ENCODE peak calls at places on chromosome 19, in seven cellular contexts. One of them, this sample, is unnamed.

GRCh38 chr19:30778961-30779690 is 406.9 kb downstream of the ZNF536 start:
- DNase-seq in ascending aorta: no peak
- DNase-seq in testis: no peak
- DNase-seq in Panc1: no peak
- DNase-seq in effector memory CD4-positive, alpha-beta T cell: no peak
- DNase-seq in upper lobe of right lung: no peak
- DNase-seq in heart right ventricle: no peak
- DNase-seq in this sample: no peak

GRCh38 chr19:17873661-17874422 is 2.1 kb downstream of the SLC5A5 start:
- DNase-seq in effector memory CD4-positive, alpha-beta T cell: peak; percentile 45
- DNase-seq in ascending aorta: no peak
- DNase-seq in Panc1: no peak
- DNase-seq in testis: peak; percentile 60
- DNase-seq in upper lobe of right lung: peak; percentile 77
- DNase-seq in heart right ventricle: no peak
- DNase-seq in this sample: no peak

GRCh38 chr19:53944933-53945332 is 17.8 kb upstream of the CACNG8 start:
- DNase-seq in ascending aorta: no peak
- DNase-seq in heart right ventricle: no peak
- DNase-seq in testis: no peak
- DNase-seq in Panc1: no peak
- DNase-seq in effector memory CD4-positive, alpha-beta T cell: no peak
- DNase-seq in upper lobe of right lung: no peak
- DNase-seq in this sample: no peak

GRCh38 chr19:47512948-47513319 is 1.9 kb downstream of the NAPA start:
- DNase-seq in ascending aorta: no peak
- DNase-seq in effector memory CD4-positive, alpha-beta T cell: no peak
- DNase-seq in testis: no peak
- DNase-seq in heart right ventricle: no peak
- DNase-seq in Panc1: no peak
- DNase-seq in upper lobe of right lung: no peak
- DNase-seq in this sample: no peak

GRCh38 chr19:681638-682037 is 5.4 kb downstream of the FSTL3 start:
- DNase-seq in upper lobe of right lung: no peak
- DNase-seq in ascending aorta: no peak
- DNase-seq in Panc1: no peak
- DNase-seq in effector memory CD4-positive, alpha-beta T cell: no peak
- DNase-seq in heart right ventricle: no peak
- DNase-seq in testis: no peak
- DNase-seq in this sample: no peak

GRCh38 chr19:46016426-46017094 is 6.3 kb downstream of the PGLYRP1 start:
- DNase-seq in ascending aorta: peak; percentile 83
- DNase-seq in effector memory CD4-positive, alpha-beta T cell: peak; percentile 65
- DNase-seq in heart right ventricle: peak; percentile 84
- DNase-seq in upper lobe of right lung: peak; percentile 91
- DNase-seq in testis: peak; percentile 85
- DNase-seq in Panc1: no peak
- DNase-seq in this sample: peak; percentile 80

GRCh38 chr19:53076984-53077383 is 26.2 kb downstream of the ZNF160 start:
- DNase-seq in ascending aorta: no peak
- DNase-seq in Panc1: no peak
- DNase-seq in upper lobe of right lung: no peak
- DNase-seq in testis: peak; percentile 78
- DNase-seq in effector memory CD4-positive, alpha-beta T cell: no peak
- DNase-seq in heart right ventricle: peak; percentile 55
- DNase-seq in this sample: peak; percentile 78

GRCh38 chr19:6663236-6664187 is 6.4 kb downstream of the TNFSF14 start:
- DNase-seq in upper lobe of right lung: no peak
- DNase-seq in Panc1: no peak
- DNase-seq in ascending aorta: no peak
- DNase-seq in testis: no peak
- DNase-seq in heart right ventricle: no peak
- DNase-seq in effector memory CD4-positive, alpha-beta T cell: peak; percentile 35
- DNase-seq in this sample: no peak

GRCh38 chr19:53553159-53553558 is 15.2 kb downstream of the ZNF331 start:
- DNase-seq in testis: no peak
- DNase-seq in effector memory CD4-positive, alpha-beta T cell: no peak
- DNase-seq in Panc1: no peak
- DNase-seq in heart right ventricle: no peak
- DNase-seq in upper lobe of right lung: no peak
- DNase-seq in ascending aorta: no peak
- DNase-seq in this sample: no peak

GRCh38 chr19:5090780-5091575 is 122.1 kb downstream of the KDM4B start:
- DNase-seq in heart right ventricle: peak; percentile 54
- DNase-seq in testis: peak; percentile 74
- DNase-seq in upper lobe of right lung: no peak
- DNase-seq in effector memory CD4-positive, alpha-beta T cell: no peak
- DNase-seq in Panc1: no peak
- DNase-seq in ascending aorta: peak; percentile 73
- DNase-seq in this sample: peak; percentile 67

GRCh38 chr19:41993612-41994483 is at the start of gene ATP1A3:
- DNase-seq in testis: peak; percentile 71
- DNase-seq in ascending aorta: no peak
- DNase-seq in heart right ventricle: peak; percentile 74
- DNase-seq in Panc1: no peak
- DNase-seq in upper lobe of right lung: no peak
- DNase-seq in effector memory CD4-positive, alpha-beta T cell: peak; percentile 44
- DNase-seq in this sample: peak; percentile 84

GRCh38 chr19:44367024-44367423 is 10.5 kb upstream of the ZNF112 start:
- DNase-seq in ascending aorta: no peak
- DNase-seq in effector memory CD4-positive, alpha-beta T cell: no peak
- DNase-seq in heart right ventricle: no peak
- DNase-seq in upper lobe of right lung: no peak
- DNase-seq in Panc1: no peak
- DNase-seq in testis: peak; percentile 76
- DNase-seq in this sample: no peak

GRCh38 chr19:56253737-56254136 is 18.8 kb upstream of the EDDM13 start:
- DNase-seq in effector memory CD4-positive, alpha-beta T cell: no peak
- DNase-seq in ascending aorta: no peak
- DNase-seq in Panc1: peak; percentile 18
- DNase-seq in testis: no peak
- DNase-seq in heart right ventricle: no peak
- DNase-seq in upper lobe of right lung: no peak
- DNase-seq in this sample: no peak

GRCh38 chr19:40798997-40799557 is at the start of gene EGLN2:
- DNase-seq in testis: no peak
- DNase-seq in Panc1: no peak
- DNase-seq in upper lobe of right lung: no peak
- DNase-seq in heart right ventricle: no peak
- DNase-seq in effector memory CD4-positive, alpha-beta T cell: no peak
- DNase-seq in ascending aorta: no peak
- DNase-seq in this sample: no peak

GRCh38 chr19:35213678-35214632 is 14.6 kb downstream of the FAM187B start:
- DNase-seq in ascending aorta: peak; percentile 86
- DNase-seq in effector memory CD4-positive, alpha-beta T cell: peak; percentile 72
- DNase-seq in heart right ventricle: no peak
- DNase-seq in upper lobe of right lung: peak; percentile 72
- DNase-seq in testis: peak; percentile 89
- DNase-seq in Panc1: peak; percentile 85
- DNase-seq in this sample: peak; percentile 67

GRCh38 chr19:35214766-35215422 is 13.6 kb downstream of the FAM187B start:
- DNase-seq in Panc1: no peak
- DNase-seq in ascending aorta: peak; percentile 19
- DNase-seq in heart right ventricle: no peak
- DNase-seq in upper lobe of right lung: no peak
- DNase-seq in testis: no peak
- DNase-seq in effector memory CD4-positive, alpha-beta T cell: no peak
- DNase-seq in this sample: no peak

GRCh38 chr19:35216026-35216832 is 12.3 kb downstream of the FAM187B start:
- DNase-seq in heart right ventricle: no peak
- DNase-seq in ascending aorta: no peak
- DNase-seq in testis: no peak
- DNase-seq in upper lobe of right lung: peak; percentile 43
- DNase-seq in effector memory CD4-positive, alpha-beta T cell: no peak
- DNase-seq in Panc1: no peak
- DNase-seq in this sample: no peak

GRCh38 chr19:35219008-35219407 is 9.5 kb downstream of the FAM187B start:
- DNase-seq in heart right ventricle: no peak
- DNase-seq in testis: no peak
- DNase-seq in ascending aorta: no peak
- DNase-seq in Panc1: no peak
- DNase-seq in upper lobe of right lung: no peak
- DNase-seq in effector memory CD4-positive, alpha-beta T cell: no peak
- DNase-seq in this sample: no peak

DNA sequence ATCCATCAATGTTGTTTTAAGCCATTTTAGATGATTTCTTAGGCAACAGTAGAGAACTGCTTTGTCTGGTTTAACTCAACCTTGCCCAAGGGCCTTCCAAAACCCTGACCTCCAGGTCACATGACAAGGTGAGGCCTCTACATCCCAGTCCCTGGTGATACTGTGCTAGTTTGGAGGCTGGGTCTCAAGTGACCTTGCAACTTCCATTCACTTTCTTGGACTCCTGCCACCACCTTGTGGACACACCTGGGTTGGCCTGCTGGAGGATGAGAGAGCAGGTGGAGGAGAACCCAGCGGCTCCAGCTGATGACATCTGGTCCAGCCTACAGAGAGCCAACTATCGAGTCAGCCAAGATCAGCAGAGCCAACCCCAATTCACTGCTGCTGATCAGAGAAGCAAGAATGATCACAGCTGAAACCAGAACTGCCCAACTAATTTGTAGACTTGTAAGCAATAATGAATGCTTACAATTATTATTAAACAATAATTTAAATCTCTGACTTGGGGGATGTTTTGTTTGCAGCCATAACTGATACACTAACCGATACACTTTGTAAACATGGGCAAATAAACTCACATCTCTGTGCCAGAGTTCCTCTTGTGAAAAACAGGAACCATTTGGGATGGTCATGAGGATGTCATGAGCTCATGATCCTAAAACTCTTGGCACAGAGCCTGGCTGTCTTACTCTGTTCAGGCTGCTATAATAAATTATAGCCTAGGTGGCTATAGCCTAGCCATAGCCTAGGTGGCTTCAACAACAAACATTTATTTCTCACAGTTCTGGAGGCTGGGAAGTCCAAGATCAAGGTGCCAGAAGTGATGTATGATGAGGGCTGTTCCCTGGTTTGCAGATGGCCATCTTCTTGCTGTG is 11.5 kb downstream of the FAM187B start:
- DNase-seq in upper lobe of right lung: peak; percentile 62
- DNase-seq in testis: peak; percentile 43
- DNase-seq in effector memory CD4-positive, alpha-beta T cell: peak; percentile 27
- DNase-seq in heart right ventricle: no peak
- DNase-seq in ascending aorta: no peak
- DNase-seq in Panc1: no peak
- DNase-seq in this sample: no peak
- H3K4me1 ChIP-seq in upper lobe of right lung: peaks cover 34% of the 10 kb centered on the region
- H3K4me1 ChIP-seq in testis: peaks cover 24% of the 10 kb centered on the region
- H3K4me1 ChIP-seq in effector memory CD4-positive, alpha-beta T cell: peaks cover 31% of the 10 kb centered on the region
- H3K4me1 ChIP-seq in heart right ventricle: peaks cover 34% of the 10 kb centered on the region
- H3K4me1 ChIP-seq in ascending aorta: no peaks in the 10 kb centered on the region
- H3K4me1 ChIP-seq in Panc1: peaks cover 6% of the 10 kb centered on the region
- H3K4me1 ChIP-seq in this sample: peaks cover 11% of the 10 kb centered on the region

DNA sequence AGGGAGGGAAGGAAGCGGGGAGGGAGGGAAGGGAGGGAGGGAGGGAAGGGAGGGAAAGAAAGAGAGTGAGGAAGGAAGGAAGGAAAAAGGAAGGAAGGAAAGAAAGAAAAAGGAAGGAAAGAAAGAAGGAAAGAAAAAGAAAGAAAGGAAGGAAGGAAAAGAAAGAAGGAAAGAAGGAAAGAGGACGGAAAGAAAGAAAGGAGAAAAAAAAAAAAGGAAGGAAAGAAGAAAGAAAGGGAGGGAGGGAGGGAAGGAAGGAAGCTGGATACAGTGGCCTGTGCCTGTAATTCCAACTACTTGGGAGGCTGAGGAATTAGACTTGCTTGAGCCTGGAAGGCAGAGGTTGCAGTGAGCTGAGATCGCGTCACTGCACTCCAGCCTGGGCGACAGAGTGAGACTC is 35.3 kb downstream of the OLFM2 start:
- DNase-seq in upper lobe of right lung: no peak
- DNase-seq in testis: no peak
- DNase-seq in effector memory CD4-positive, alpha-beta T cell: no peak
- DNase-seq in heart right ventricle: no peak
- DNase-seq in ascending aorta: no peak
- DNase-seq in Panc1: no peak
- DNase-seq in this sample: no peak
- H3K4me3 ChIP-seq in upper lobe of right lung: no peak overlapping the region
- H3K4me3 ChIP-seq in testis: no peak overlapping the region
- H3K4me3 ChIP-seq in effector memory CD4-positive, alpha-beta T cell: no peak overlapping the region
- H3K4me3 ChIP-seq in heart right ventricle: no peak overlapping the region
- H3K4me3 ChIP-seq in ascending aorta: no peak overlapping the region
- H3K4me3 ChIP-seq in Panc1: no peak overlapping the region
- H3K4me3 ChIP-seq in this sample: no peak overlapping the region

DNA sequence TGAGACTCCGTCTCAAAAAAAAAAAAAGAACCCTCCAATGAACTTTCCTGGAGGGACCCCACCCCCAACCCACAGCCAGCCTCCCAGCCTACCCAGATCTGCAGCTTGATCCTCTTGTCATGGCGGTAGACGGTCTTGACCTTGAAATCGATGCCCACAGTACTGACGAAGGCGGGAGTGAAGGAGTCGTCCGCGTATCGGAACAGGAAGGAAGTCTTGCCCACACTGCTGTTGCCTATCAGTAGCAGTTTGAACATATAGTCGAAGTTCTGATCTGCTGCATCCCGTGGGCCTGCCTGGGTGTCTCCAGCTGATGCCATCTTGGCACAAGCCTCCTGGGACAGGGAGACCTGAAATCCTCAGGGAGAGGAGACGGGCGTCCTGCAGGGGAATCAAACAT is 2.4 kb downstream of the RAB3D start:
- DNase-seq in upper lobe of right lung: no peak
- DNase-seq in effector memory CD4-positive, alpha-beta T cell: no peak
- DNase-seq in heart right ventricle: no peak
- DNase-seq in testis: no peak
- DNase-seq in ascending aorta: no peak
- DNase-seq in Panc1: no peak
- DNase-seq in this sample: peak; percentile 26
- H3K4me1 ChIP-seq in upper lobe of right lung: peaks cover 17% of the 10 kb centered on the region
- H3K4me1 ChIP-seq in effector memory CD4-positive, alpha-beta T cell: peaks cover 27% of the 10 kb centered on the region
- H3K4me1 ChIP-seq in heart right ventricle: peaks cover 19% of the 10 kb centered on the region
- H3K4me1 ChIP-seq in testis: peaks cover 13% of the 10 kb centered on the region
- H3K4me1 ChIP-seq in ascending aorta: peaks cover 6% of the 10 kb centered on the region
- H3K4me1 ChIP-seq in Panc1: peaks cover 3% of the 10 kb centered on the region
- H3K4me1 ChIP-seq in this sample: peaks cover 4% of the 10 kb centered on the region

GRCh38 chr19:12794936-12795335 is 3.6 kb downstream of the JUNB start:
- DNase-seq in ascending aorta: peak; percentile 78
- DNase-seq in effector memory CD4-positive, alpha-beta T cell: no peak
- DNase-seq in Panc1: no peak
- DNase-seq in heart right ventricle: no peak
- DNase-seq in upper lobe of right lung: no peak
- DNase-seq in testis: no peak
- DNase-seq in this sample: peak; percentile 45

GRCh38 chr19:12796146-12797071 is 5.1 kb downstream of the JUNB start:
- DNase-seq in testis: peak; percentile 86
- DNase-seq in effector memory CD4-positive, alpha-beta T cell: peak; percentile 54
- DNase-seq in upper lobe of right lung: peak; percentile 84
- DNase-seq in heart right ventricle: peak; percentile 66
- DNase-seq in ascending aorta: peak; percentile 86
- DNase-seq in Panc1: no peak
- DNase-seq in this sample: peak; percentile 85

GRCh38 chr19:12793290-12794195 is 2.3 kb downstream of the JUNB start:
- DNase-seq in upper lobe of right lung: peak; percentile 98
- DNase-seq in effector memory CD4-positive, alpha-beta T cell: peak; percentile 94
- DNase-seq in ascending aorta: peak; percentile 95
- DNase-seq in Panc1: no peak
- DNase-seq in testis: peak; percentile 93
- DNase-seq in heart right ventricle: peak; percentile 95
- DNase-seq in this sample: peak; percentile 97

GRCh38 chr19:12792853-12793289 is 1.6 kb downstream of the JUNB start:
- DNase-seq in Panc1: no peak
- DNase-seq in testis: no peak
- DNase-seq in effector memory CD4-positive, alpha-beta T cell: no peak
- DNase-seq in upper lobe of right lung: no peak
- DNase-seq in heart right ventricle: no peak
- DNase-seq in ascending aorta: peak; percentile 68
- DNase-seq in this sample: no peak

GRCh38 chr19:12794196-12794921 is 3.1 kb downstream of the JUNB start:
- DNase-seq in heart right ventricle: no peak
- DNase-seq in ascending aorta: no peak
- DNase-seq in Panc1: no peak
- DNase-seq in upper lobe of right lung: no peak
- DNase-seq in effector memory CD4-positive, alpha-beta T cell: no peak
- DNase-seq in testis: no peak
- DNase-seq in this sample: no peak
- H3K4me3 ChIP-seq in heart right ventricle: peak overlapping the region; percentile 97
- H3K4me3 ChIP-seq in ascending aorta: peak overlapping the region; percentile 90
- H3K4me3 ChIP-seq in Panc1: peak overlapping the region; percentile 75
- H3K4me3 ChIP-seq in upper lobe of right lung: peak overlapping the region; percentile 88
- H3K4me3 ChIP-seq in effector memory CD4-positive, alpha-beta T cell: peak overlapping the region; percentile 100
- H3K4me3 ChIP-seq in testis: peak overlapping the region; percentile 75
- H3K4me3 ChIP-seq in this sample: peak overlapping the region; percentile 82

This sample was measured in right cardiac atrium.